ENCODE peak calls at places on chromosomes 7 and 10, in ten cellular contexts. T, G, V, Z, E, P, Q, S, U and I are unnamed samples.
A peak's percentile ranks its signal among the peaks of the same experiment; 100 is the strongest.

GRCh38 chr10:5737352-5737751 is 52.7 kb downstream of the TASOR2 start:
- DNase-seq in T (no peak), G (no peak), V (no peak), Z (no peak), E (no peak), P (no peak), Q (no peak), S (no peak), U (no peak), I (no peak)

GRCh38 chr7:23357190-23358093 is 58.3 kb downstream of the MALSU1 start:
- DNase-seq in T (peak; percentile 80), G (peak; percentile 58), V (peak; percentile 1), Z (no peak), E (peak; percentile 29), P (no peak), Q (peak; percentile 77), S (no peak), U (no peak), I (no peak)

GRCh38 chr10:130018253-130018652 is 54.2 kb upstream of the EBF3 start:
- DNase-seq in T (peak; percentile 85), G (peak; percentile 95), V (no peak), Z (peak; percentile 70), E (no peak), P (no peak), Q (peak; percentile 44), S (no peak), U (peak; percentile 38), I (no peak)

GRCh38 chr7:70154521-70155180 is 556.4 kb downstream of the AUTS2 start:
- DNase-seq in T (no peak), G (no peak), V (no peak), Z (no peak), E (peak; percentile 56), P (no peak), Q (no peak), S (no peak), U (no peak), I (no peak)

GRCh38 chr7:37448057-37448636 is 517 bp downstream of the ELMO1 start:
- DNase-seq in T (no peak), G (no peak), V (no peak), Z (no peak), E (no peak), P (peak; percentile 36), Q (no peak), S (peak; percentile 17), U (no peak), I (no peak)

GRCh38 chr7:112357136-112357535 is 93.1 kb upstream of the IFRD1 start:
- DNase-seq in T (no peak), G (no peak), V (no peak), Z (no peak), E (no peak), P (no peak), Q (no peak), S (no peak), U (no peak), I (no peak)

GRCh38 chr7:2639994-2640830 is 8.4 kb downstream of the TTYH3 start:
- DNase-seq in T (no peak), G (no peak), V (no peak), Z (no peak), E (no peak), P (no peak), Q (no peak), S (no peak), U (no peak), I (no peak)

GRCh38 chr7:39890411-39890810 is 59.6 kb upstream of the CDK13 start:
- DNase-seq in T (no peak), G (peak; percentile 26), V (no peak), Z (no peak), E (no peak), P (no peak), Q (no peak), S (no peak), U (no peak), I (no peak)

GRCh38 chr7:142811154-142811737 is 40.5 kb downstream of the PRSS2 start:
- DNase-seq in T (peak; percentile 84), G (peak; percentile 64), V (no peak), Z (peak; percentile 55), E (peak; percentile 26), P (no peak), Q (peak; percentile 51), S (no peak), U (peak; percentile 63), I (no peak)